ENCODE peak calls at places on chromosome 12, in five cellular contexts. B is A549; T is GM06990; M is breast epithelium; X is CD8-positive, alpha-beta T cell. A is an unnamed sample.

GRCh38 chr12:1799882-1800645 is 20.3 kb upstream of the LRTM2 start:
- DNase-seq in B (no peak), T (no peak), M (no peak), X (no peak), A (no peak)

GRCh38 chr12:95304673-95305198 is 87.1 kb downstream of the VEZT start:
- DNase-seq in B (no peak), T (no peak), M (no peak), X (no peak), A (no peak)

GRCh38 chr12:103800252-103800771 is 40.7 kb downstream of the NT5DC3 start:
- DNase-seq in B (no peak), T (no peak), M (no peak), X (no peak), A (no peak)

GRCh38 chr12:31742891-31743290 is 14.1 kb upstream of the AMN1 start:
- DNase-seq in B (no peak), T (peak), M (no peak), X (no peak), A (peak)

GRCh38 chr12:42588981-42589464 is 523 bp downstream of the PRICKLE1 start:
- DNase-seq in B (peak), T (peak), M (no peak), X (no peak), A (no peak)

GRCh38 chr12:3545121-3545796 is 54.3 kb downstream of the PRMT8 start:
- DNase-seq in B (no peak), T (no peak), M (no peak), X (no peak), A (no peak)

GRCh38 chr12:91818236-91819131 is 327.2 kb downstream of the BTG1 start:
- DNase-seq in B (no peak), T (no peak), M (no peak), X (no peak), A (no peak)

GRCh38 chr12:116332705-116333380 is 55.4 kb upstream of the MED13L start:
- DNase-seq in B (no peak), T (no peak), M (no peak), X (no peak), A (no peak)

GRCh38 chr12:53575502-53576264 is 50.5 kb downstream of the ATF7 start:
- DNase-seq in B (peak), T (no peak), M (no peak), X (no peak), A (no peak)

GRCh38 chr12:27463826-27464554 is 17.5 kb downstream of the SMCO2 start:
- DNase-seq in B (no peak), T (no peak), M (no peak), X (no peak), A (no peak)

GRCh38 chr12:68264864-68265256 is 11.5 kb upstream of the IL22 start:
- DNase-seq in B (no peak), T (no peak), M (no peak), X (no peak), A (no peak)

GRCh38 chr12:87870061-87870460 is 159.1 kb downstream of the C12orf50 start:
- DNase-seq in B (no peak), T (no peak), M (no peak), X (no peak), A (no peak)

GRCh38 chr12:49673446-49674317 is 33.5 kb downstream of the FMNL3 start:
- DNase-seq in B (no peak), T (no peak), M (peak), X (no peak), A (no peak)

GRCh38 chr12:2891240-2892053 is 756 bp downstream of the TULP3 start:
- DNase-seq in B (peak), T (no peak), M (peak), X (no peak), A (no peak)

GRCh38 chr12:47705239-47705570 is 625 bp downstream of the RPAP3 start:
- DNase-seq in B (no peak), T (no peak), M (no peak), X (no peak), A (no peak)

GRCh38 chr12:62191747-62192485 is 68.3 kb upstream of the USP15 start:
- DNase-seq in B (no peak), T (peak), M (no peak), X (no peak), A (peak)

GRCh38 chr12:47156167-47156736 is 76.5 kb upstream of the AMIGO2 start:
- DNase-seq in B (no peak), T (no peak), M (no peak), X (no peak), A (no peak)

GRCh38 chr12:3580071-3580749 is 89.2 kb downstream of the PRMT8 start:
- DNase-seq in B (no peak), T (no peak), M (no peak), X (no peak), A (no peak)

GRCh38 chr12:11228268-11228879 is 41.1 kb downstream of the PRB3 start:
- DNase-seq in B (peak), T (no peak), M (no peak), X (no peak), A (peak)

GRCh38 chr12:125593269-125593668 is 528.0 kb downstream of the AACS start:
- DNase-seq in B (no peak), T (no peak), M (no peak), X (no peak), A (no peak)

GRCh38 chr12:55713721-55714120 is 2.1 kb upstream of the BLOC1S1 start:
- DNase-seq in B (peak), T (no peak), M (no peak), X (no peak), A (no peak)

GRCh38 chr12:64625243-64626077 is 15.2 kb downstream of the RASSF3 start:
- DNase-seq in B (peak), T (peak), M (no peak), X (no peak), A (no peak)

GRCh38 chr12:3034067-3034750 is 43.0 kb upstream of the TSPAN9 start:
- DNase-seq in B (peak), T (peak), M (peak), X (no peak), A (peak)

GRCh38 chr12:62799126-62799736 is 135.7 kb downstream of the PPM1H start:
- DNase-seq in B (peak), T (no peak), M (no peak), X (peak), A (peak)

GRCh38 chr12:40152783-40153383 is 47.0 kb upstream of the SLC2A13 start:
- DNase-seq in B (no peak), T (no peak), M (no peak), X (peak), A (peak)

GRCh38 chr12:84117190-84117589 is 795.4 kb downstream of the SLC6A15 start:
- DNase-seq in B (peak), T (no peak), M (no peak), X (no peak), A (no peak)

GRCh38 chr12:30908389-30909087 is 18.0 kb upstream of the TSPAN11 start:
- DNase-seq in B (no peak), T (no peak), M (no peak), X (no peak), A (no peak)

DNA sequence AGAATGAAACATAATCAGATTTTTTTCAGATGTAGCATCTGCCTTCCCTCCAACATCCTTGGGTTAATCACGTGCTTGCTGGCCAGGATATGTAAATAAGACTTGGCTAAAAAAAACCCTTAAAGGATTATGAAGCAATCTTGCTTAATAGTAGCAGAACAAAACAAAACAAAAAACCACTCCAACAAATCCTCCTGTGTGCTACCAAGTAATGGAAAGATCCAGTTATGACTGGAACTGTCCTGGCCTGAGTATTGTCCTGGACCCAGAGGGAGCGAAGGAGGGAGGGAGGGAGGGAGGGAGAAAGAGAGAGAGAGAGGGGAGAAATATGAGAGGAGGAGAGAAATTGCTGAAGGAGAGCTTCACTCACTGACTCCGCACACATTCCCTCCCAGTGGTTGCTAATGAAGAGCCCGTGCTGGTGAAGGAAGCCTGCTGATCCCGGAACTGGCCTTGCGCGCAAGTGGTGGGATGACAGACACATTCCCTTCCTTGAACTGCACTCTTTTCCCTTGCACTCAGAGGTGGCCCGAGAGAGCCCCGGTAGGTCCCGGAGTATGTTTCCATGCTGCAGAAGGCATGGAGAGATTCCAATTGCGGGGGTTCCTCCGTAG is 57.2 kb downstream of the HMGA2 start:
- DNase-seq in B (no peak), T (no peak), M (no peak), X (no peak), A (no peak)
- H3K4me3 ChIP-seq in B (no peak), T (no peak), M (peak), X (no peak), A (no peak)

GRCh38 chr12:130955238-130955816 is 1.6 kb downstream of the ADGRD1 start:
- DNase-seq in B (no peak), T (no peak), M (no peak), X (no peak), A (no peak)
- H3K4me3 ChIP-seq in B (no peak), T (no peak), M (peak), X (no peak), A (no peak)

DNA sequence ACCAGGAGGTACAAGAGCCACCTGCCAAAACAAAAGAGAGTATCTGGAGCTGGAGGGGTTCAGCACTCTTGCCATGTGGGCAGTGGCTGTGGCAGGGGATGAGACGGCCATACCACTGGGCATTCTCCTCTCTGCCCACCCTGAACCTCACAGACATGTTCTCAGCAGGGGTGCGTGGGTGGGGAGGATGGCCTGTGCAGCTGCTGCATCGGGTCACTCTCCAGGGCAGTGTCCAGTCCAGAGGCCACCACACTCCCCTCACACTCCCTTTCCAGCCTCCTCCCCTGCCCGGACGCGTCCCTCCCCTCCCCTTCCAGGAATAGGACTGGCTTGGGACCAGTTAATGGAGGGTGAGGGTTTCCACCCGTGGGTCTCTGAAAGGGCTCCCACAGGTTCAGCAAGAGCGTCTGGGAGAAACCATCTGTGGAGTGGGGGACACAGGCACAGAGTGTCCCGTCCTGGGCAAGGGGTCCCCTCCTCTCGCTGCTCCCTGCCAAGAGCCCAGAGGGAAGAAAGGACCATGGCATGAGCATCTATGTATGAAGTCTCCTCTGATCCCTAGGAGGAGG is 501 bp downstream of the C1R start:
- DNase-seq in B (no peak), T (no peak), M (no peak), X (no peak), A (no peak)
- H3K4me3 ChIP-seq in B (peak), T (no peak), M (peak), X (peak), A (no peak)

DNA sequence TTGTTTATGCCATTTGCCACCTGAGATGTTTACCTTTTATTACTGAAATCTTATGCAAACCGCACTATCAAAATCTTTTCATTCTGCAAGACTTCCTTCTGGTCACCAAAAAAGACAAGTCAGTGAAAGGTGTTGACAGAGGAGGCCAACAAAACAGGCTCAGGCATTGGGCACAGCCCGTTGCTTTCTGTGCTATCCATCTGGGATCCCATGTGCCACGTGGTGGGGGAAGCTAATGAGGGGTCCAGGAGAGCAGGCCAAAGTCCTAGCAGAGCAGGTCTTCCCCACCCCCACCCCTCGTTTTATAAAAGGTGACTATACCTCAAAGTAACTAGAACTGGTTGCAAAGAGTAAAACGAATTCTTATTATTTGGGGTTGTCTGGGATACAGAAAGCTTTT is 1.2 kb downstream of the ALDH1L2 start:
- DNase-seq in B (no peak), T (no peak), M (no peak), X (no peak), A (no peak)
- H3K4me3 ChIP-seq in B (peak), T (no peak), M (no peak), X (no peak), A (no peak)

DNA sequence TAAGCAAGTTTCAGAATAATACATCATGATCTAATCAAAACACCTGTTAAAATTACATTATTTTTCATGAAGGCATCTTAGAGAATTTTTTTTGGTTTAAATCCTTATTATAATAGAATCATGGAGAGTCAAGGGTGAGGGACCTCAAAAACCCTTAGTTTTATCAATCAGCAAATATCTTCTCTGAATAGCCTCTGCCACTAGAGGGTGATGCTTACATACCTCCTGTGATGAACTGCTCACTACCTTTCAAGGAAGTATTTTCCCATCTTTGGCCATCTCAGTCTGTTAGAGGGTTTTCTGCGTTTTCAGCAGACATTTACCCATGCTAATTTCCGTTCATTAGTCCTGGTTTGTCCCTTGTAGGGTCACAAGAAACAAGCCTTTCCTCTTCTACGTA is 200.2 kb downstream of the TRHDE start:
- DNase-seq in B (no peak), T (no peak), M (no peak), X (no peak), A (no peak)
- H3K4me3 ChIP-seq in B (no peak), T (no peak), M (no peak), X (no peak), A (no peak)

DNA sequence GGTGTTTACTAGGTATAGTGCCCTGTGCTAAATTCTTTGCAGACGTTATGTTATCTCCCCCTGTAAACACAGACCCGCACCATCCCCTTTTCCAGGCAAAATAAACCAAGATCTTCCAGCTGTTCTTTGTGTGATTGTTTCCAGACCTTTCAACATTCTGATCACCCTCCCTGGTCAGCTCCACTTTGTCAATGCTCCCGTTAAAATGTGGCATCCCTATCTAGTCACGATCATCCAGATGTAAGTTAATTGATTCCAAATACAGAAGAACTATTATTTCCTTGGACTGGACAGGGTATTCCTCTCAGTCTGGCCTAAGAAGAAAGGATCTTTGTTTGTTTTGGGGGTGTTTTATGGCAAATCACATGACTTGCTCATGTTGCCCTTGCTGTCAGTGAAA is 127.6 kb upstream of the ARID2 start:
- DNase-seq in B (no peak), T (no peak), M (no peak), X (no peak), A (no peak)
- H3K4me3 ChIP-seq in B (no peak), T (no peak), M (no peak), X (no peak), A (no peak)

GRCh38 chr12:100474617-100475016 is 951 bp downstream of the NR1H4 start:
- DNase-seq in B (no peak), T (no peak), M (no peak), X (no peak), A (no peak)
- H3K4me3 ChIP-seq in B (no peak), T (no peak), M (no peak), X (no peak), A (no peak)

DNA sequence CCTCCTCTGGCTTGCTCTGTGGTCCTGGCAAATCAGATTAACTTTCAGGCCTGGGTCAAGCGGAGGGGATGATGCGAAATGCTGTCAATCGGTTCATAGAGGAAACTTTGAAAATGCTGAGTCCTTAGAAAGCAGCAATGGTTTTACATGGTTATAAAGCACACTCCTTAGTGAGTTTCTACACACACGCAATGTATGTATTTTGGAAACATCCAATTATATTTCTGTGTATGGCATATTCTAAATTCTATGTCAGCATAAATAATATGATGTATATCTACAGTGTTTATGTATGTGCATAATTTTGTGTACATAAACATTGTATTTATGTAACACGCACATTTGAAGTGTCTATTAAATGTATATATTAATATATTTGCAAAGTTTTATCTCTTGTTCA is 118.0 kb upstream of the ARID2 start:
- DNase-seq in B (no peak), T (no peak), M (no peak), X (no peak), A (no peak)
- H3K4me3 ChIP-seq in B (no peak), T (no peak), M (no peak), X (no peak), A (no peak)

DNA sequence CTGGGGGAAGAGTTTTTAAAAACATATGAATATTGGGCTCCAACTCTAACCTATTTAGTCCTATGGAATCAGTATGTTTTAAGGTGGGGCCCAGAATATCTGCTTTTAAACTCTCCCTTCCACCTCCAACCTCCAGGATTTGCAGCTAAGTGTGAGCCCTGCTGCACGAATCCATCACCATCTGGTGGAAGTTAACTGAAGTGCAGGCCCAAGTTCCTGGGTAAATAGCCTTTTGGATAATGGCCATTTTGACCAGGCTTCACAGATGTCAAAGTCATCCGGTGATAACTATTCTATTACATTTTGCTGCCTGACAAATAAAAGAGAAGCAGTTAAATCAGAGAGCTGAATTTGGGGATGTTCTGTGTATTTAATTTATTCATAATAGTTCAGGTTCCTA is 58.1 kb upstream of the RMST start:
- DNase-seq in B (peak), T (peak), M (no peak), X (no peak), A (peak)
- H3K4me3 ChIP-seq in B (no peak), T (no peak), M (no peak), X (no peak), A (no peak)

GRCh38 chr12:110468212-110469048 is at the start of the genes FAM216A and GPN3:
- DNase-seq in B (peak), T (peak), M (peak), X (peak), A (peak)

GRCh38 chr12:110467847-110468211 is 228 bp downstream of the GPN3 start:
- DNase-seq in B (no peak), T (no peak), M (no peak), X (no peak), A (no peak)

GRCh38 chr12:110465024-110465423 is 3.0 kb downstream of the GPN3 start:
- DNase-seq in B (no peak), T (no peak), M (no peak), X (no peak), A (no peak)

GRCh38 chr12:110466791-110467190 is 1.3 kb downstream of the GPN3 start:
- DNase-seq in B (no peak), T (no peak), M (no peak), X (no peak), A (no peak)
- H3K4me3 ChIP-seq in B (peak), T (peak), M (no peak), X (no peak), A (peak)